ENCODE peak calls at places on chromosomes 6 and 20, in ten cellular contexts. P, L, W, T, Z, U, R, H, J and S are unnamed samples.

GRCh38 chr6:157269261-157269794 is 54.0 kb downstream of the TMEM242 start:
- DNase-seq in R (no peak), H (no peak), U (no peak), P (peak; percentile 90), L (no peak), W (peak; percentile 78), T (no peak), Z (peak; percentile 87), J (peak; percentile 89), S (no peak)

GRCh38 chr6:24797596-24798216 is 1.0 kb downstream of the ARMH2 start:
- DNase-seq in J (no peak), P (no peak), W (no peak), Z (no peak), H (no peak), U (no peak), T (no peak), L (no peak), R (no peak), S (no peak)

GRCh38 chr6:40947876-40948514 is 91.0 kb downstream of the UNC5CL start:
- DNase-seq in T (no peak), L (no peak), J (no peak), Z (no peak), W (no peak), U (no peak), R (no peak), H (no peak), P (no peak), S (no peak)

GRCh38 chr6:12504325-12504966 is 212.1 kb upstream of the PHACTR1 start:
- DNase-seq in Z (no peak), H (peak; percentile 55), R (no peak), T (no peak), U (no peak), W (no peak), L (no peak), P (no peak), J (no peak), S (no peak)

GRCh38 chr6:156953478-156954146 is 176.4 kb downstream of the ARID1B start:
- DNase-seq in W (no peak), J (no peak), U (no peak), P (no peak), T (peak; percentile 44), L (peak; percentile 53), Z (peak; percentile 47), R (no peak), H (no peak), S (no peak)

GRCh38 chr6:36852481-36853147 is 13.4 kb upstream of the CPNE5 start:
- DNase-seq in U (no peak), J (no peak), R (no peak), H (no peak), L (no peak), T (no peak), W (no peak), Z (no peak), P (peak; percentile 42), S (no peak)

GRCh38 chr20:61561111-61561830 is 309.2 kb downstream of the CDH4 start:
- DNase-seq in W (no peak), U (no peak), Z (no peak), L (no peak), J (no peak), T (no peak), P (no peak), H (no peak), R (no peak), S (no peak)

GRCh38 chr6:5736016-5736738 is 270.5 kb downstream of the NRN1 start:
- DNase-seq in J (no peak), L (no peak), U (no peak), P (no peak), R (no peak), Z (no peak), H (no peak), W (no peak), T (no peak), S (no peak)

GRCh38 chr20:31790401-31790800 is 28.8 kb upstream of the MYLK2 start:
- DNase-seq in J (no peak), T (no peak), Z (no peak), U (no peak), L (no peak), R (no peak), P (no peak), H (no peak), W (no peak), S (no peak)

GRCh38 chr20:51926670-51927305 is 124.5 kb upstream of the SALL4 start:
- DNase-seq in W (no peak), R (no peak), T (no peak), L (no peak), Z (no peak), U (no peak), H (no peak), J (no peak), P (no peak), S (no peak)

GRCh38 chr20:33674294-33675126 is at the start of gene NECAB3:
- DNase-seq in R (peak; percentile 78), H (peak; percentile 82), J (peak; percentile 94), W (peak; percentile 97), T (no peak), U (peak; percentile 87), L (peak; percentile 44), Z (peak; percentile 89), P (peak; percentile 91), S (no peak)

GRCh38 chr6:147666254-147666653 is 157.8 kb downstream of the SAMD5 start:
- DNase-seq in L (no peak), W (no peak), U (no peak), J (no peak), Z (no peak), T (no peak), H (no peak), R (no peak), P (no peak), S (no peak)

GRCh38 chr6:16849280-16850210 is 88.3 kb upstream of the ATXN1 start:
- DNase-seq in T (no peak), U (no peak), J (no peak), W (no peak), R (no peak), P (no peak), H (no peak), L (no peak), Z (no peak), S (no peak)

GRCh38 chr20:58173930-58174707 is 54.3 kb downstream of the ANKRD60 start:
- DNase-seq in L (no peak), R (no peak), U (peak; percentile 32), H (no peak), J (peak; percentile 74), T (no peak), W (peak; percentile 50), P (peak; percentile 39), Z (no peak), S (no peak)

GRCh38 chr20:33851842-33852466 is 40.8 kb downstream of the CHMP4B start:
- DNase-seq in W (no peak), P (no peak), R (no peak), H (peak; percentile 65), J (no peak), T (no peak), Z (no peak), U (no peak), L (no peak), S (no peak)

GRCh38 chr6:169427856-169428255 is 174.2 kb upstream of the THBS2 start:
- DNase-seq in J (no peak), H (no peak), W (no peak), T (no peak), L (no peak), Z (no peak), P (peak; percentile 69), R (no peak), U (no peak), S (no peak)

GRCh38 chr20:5265339-5265985 is 51.3 kb downstream of the PROKR2 start:
- DNase-seq in U (no peak), T (no peak), W (no peak), L (no peak), Z (no peak), H (no peak), J (no peak), R (no peak), P (no peak), S (no peak)

GRCh38 chr20:45822863-45823262 is 4.2 kb downstream of the TNNC2 start:
- DNase-seq in U (no peak), Z (no peak), J (peak; percentile 83), T (no peak), R (no peak), W (peak; percentile 87), H (no peak), P (no peak), L (no peak), S (peak; percentile 69)

GRCh38 chr6:28643017-28643740 is 117.5 kb downstream of the GPX5 start:
- DNase-seq in H (peak; percentile 35), U (no peak), R (no peak), T (peak; percentile 75), W (no peak), Z (no peak), P (no peak), L (no peak), J (no peak), S (no peak)
- H3K4me3 ChIP-seq in H (peak overlapping the region; percentile 33), U (no peak overlapping the region), R (no peak overlapping the region), T (peak overlapping the region; percentile 26), W (no peak overlapping the region), Z (no peak overlapping the region), P (no peak overlapping the region), L (no peak overlapping the region), J (no peak overlapping the region), S (no peak overlapping the region)

DNA sequence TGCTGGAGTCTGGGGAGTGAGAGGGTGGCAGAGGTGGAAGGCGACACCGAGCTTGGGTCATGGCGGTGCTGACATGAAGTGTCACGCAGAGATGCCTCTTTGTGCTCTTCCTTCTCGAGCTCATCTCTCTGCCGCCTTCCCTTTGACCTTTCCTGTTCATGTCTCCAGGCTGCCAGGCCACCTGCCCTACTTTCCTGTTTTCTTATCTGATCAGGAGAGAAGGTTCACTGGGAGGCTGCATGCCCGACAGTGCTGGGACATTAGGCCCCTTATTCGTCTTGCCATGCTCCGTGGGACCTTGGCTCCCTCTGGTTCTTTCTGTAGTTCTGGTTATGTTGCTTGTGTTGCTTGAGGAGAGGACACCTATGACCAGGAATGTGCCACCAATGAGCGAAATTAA is 33.2 kb downstream of the CST8 start:
- DNase-seq in Z (no peak), H (no peak), T (no peak), J (no peak), W (no peak), U (no peak), R (no peak), P (no peak), L (no peak), S (no peak)
- H3K27ac ChIP-seq in Z (no peak overlapping the region), H (no peak overlapping the region), T (no peak overlapping the region), J (no peak overlapping the region), W (no peak overlapping the region), U (no peak overlapping the region), R (no peak overlapping the region), P (no peak overlapping the region), L (no peak overlapping the region), S (no peak overlapping the region)

DNA sequence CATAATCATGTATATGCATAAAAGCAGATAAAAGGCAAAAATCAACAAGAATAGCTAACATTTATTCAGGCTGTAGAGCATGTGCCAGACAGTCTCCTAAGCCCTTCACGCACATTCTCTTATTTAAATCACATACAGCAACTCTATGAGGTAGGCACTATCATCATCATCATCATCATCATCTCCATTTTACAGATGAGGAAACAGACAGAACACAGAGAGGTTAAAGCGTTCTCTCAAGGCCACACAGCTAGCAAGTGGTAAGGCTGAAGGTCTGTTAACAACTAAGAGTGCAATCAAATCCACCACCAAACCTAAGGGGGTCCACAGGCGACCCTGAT is 857 bp upstream of the PLEKHG1 start:
- DNase-seq in L (no peak), T (no peak), U (no peak), R (no peak), W (no peak), H (no peak), J (no peak), Z (no peak), P (no peak), S (no peak)
- H3K4me3 ChIP-seq in L (peak overlapping the region; percentile 20), T (peak overlapping the region; percentile 49), U (peak overlapping the region; percentile 71), R (peak overlapping the region; percentile 79), W (no peak overlapping the region), H (no peak overlapping the region), J (no peak overlapping the region), Z (no peak overlapping the region), P (no peak overlapping the region), S (peak overlapping the region; percentile 89)

GRCh38 chr6:166778046-166778445 is 151.0 kb upstream of the RPS6KA2 start:
- DNase-seq in W (no peak), Z (no peak), J (no peak), L (no peak), P (no peak), R (no peak), U (no peak), T (no peak), H (no peak), S (no peak)
- H3K27ac ChIP-seq in W (no peak overlapping the region), Z (no peak overlapping the region), J (no peak overlapping the region), L (no peak overlapping the region), P (no peak overlapping the region), R (no peak overlapping the region), U (no peak overlapping the region), T (no peak overlapping the region), H (no peak overlapping the region), S (no peak overlapping the region)